ENCODE peak calls at places on chromosomes 2 and 18, in four cellular contexts. W is heart right ventricle; L is lung; O is CD4-positive, CD25-positive, alpha-beta regulatory T cell. R is an unnamed sample.

GRCh38 chr2:121036226-121036692 is 248.7 kb downstream of the TFCP2L1 start:
- ATAC-seq in W (no peak), L (peak), O (no peak), R (no peak)

GRCh38 chr2:101793277-101793969 is 95.9 kb downstream of the MAP4K4 start:
- ATAC-seq in L (no peak), W (peak), O (no peak), R (no peak)

GRCh38 chr2:168470188-168470879 is 14.3 kb downstream of the CERS6 start:
- ATAC-seq in W (no peak), O (no peak), L (no peak), R (no peak)

GRCh38 chr18:69957071-69957620 is 9.5 kb upstream of the CD226 start:
- ATAC-seq in W (no peak), O (no peak), L (no peak), R (no peak)

GRCh38 chr2:100563407-100564247 is 834 bp downstream of the PDCL3 start:
- ATAC-seq in O (no peak), W (peak), L (peak), R (no peak)

GRCh38 chr2:236400594-236401360 is 136.6 kb upstream of the ASB18 start:
- ATAC-seq in L (no peak), O (no peak), W (no peak), R (no peak)

GRCh38 chr2:98560256-98560771 is 48.0 kb downstream of the COA5 start:
- ATAC-seq in W (peak), O (no peak), L (no peak), R (peak)

GRCh38 chr2:38345323-38346038 is 31.6 kb downstream of the ATL2 start:
- ATAC-seq in L (no peak), O (no peak), W (no peak), R (no peak)

GRCh38 chr18:70496749-70497294 is 208.0 kb downstream of the SOCS6 start:
- ATAC-seq in W (no peak), L (no peak), O (no peak), R (no peak)

GRCh38 chr2:19607931-19608762 is 249.7 kb upstream of the OSR1 start:
- ATAC-seq in L (peak), O (no peak), W (no peak), R (peak)

GRCh38 chr18:76273036-76273545 is 222.0 kb downstream of the ZNF516 start:
- ATAC-seq in L (no peak), W (no peak), O (no peak), R (no peak)

GRCh38 chr2:169838743-169839489 is 11.7 kb downstream of the UBR3 start:
- ATAC-seq in W (peak), O (no peak), L (no peak), R (no peak)

GRCh38 chr18:5962362-5962761 is 67.0 kb upstream of the TMEM200C start:
- ATAC-seq in O (no peak), W (peak), L (no peak), R (no peak)

GRCh38 chr2:101781326-101781725 is 83.8 kb downstream of the MAP4K4 start:
- ATAC-seq in L (no peak), O (no peak), W (no peak), R (no peak)

GRCh38 chr2:216112926-216113325 is 3.8 kb downstream of the XRCC5 start:
- ATAC-seq in O (no peak), W (no peak), L (no peak), R (no peak)

GRCh38 chr2:179580378-179581146 is 280.9 kb downstream of the ZNF385B start:
- ATAC-seq in O (no peak), L (no peak), W (peak), R (no peak)

GRCh38 chr2:54404270-54404669 is 51.9 kb upstream of the SPTBN1 start:
- ATAC-seq in W (no peak), L (peak), O (no peak), R (peak)

GRCh38 chr18:69250305-69251151 is 150.2 kb upstream of the DOK6 start:
- ATAC-seq in L (peak), W (peak), O (no peak), R (no peak)

GRCh38 chr18:59547691-59548182 is 149.5 kb downstream of the CCBE1 start:
- ATAC-seq in O (no peak), L (no peak), W (peak), R (no peak)

GRCh38 chr2:135055182-135055786 is 3.2 kb downstream of the RAB3GAP1 start:
- ATAC-seq in O (no peak), W (no peak), L (no peak), R (no peak)

GRCh38 chr18:8834837-8835236 is 129.5 kb downstream of the MTCL1 start:
- ATAC-seq in O (no peak), W (no peak), L (no peak), R (no peak)

GRCh38 chr2:204108301-204108700 is 171.7 kb downstream of the ICOS start:
- ATAC-seq in O (peak), W (peak), L (no peak), R (peak)

GRCh38 chr2:152421521-152422367 is 86.8 kb downstream of the FMNL2 start:
- ATAC-seq in W (peak), O (no peak), L (peak), R (peak)

GRCh38 chr18:23340661-23341060 is 112.4 kb upstream of the RIOK3 start:
- ATAC-seq in W (peak), O (no peak), L (no peak), R (no peak)

GRCh38 chr2:85011747-85012146 is 40.8 kb downstream of the KCMF1 start:
- ATAC-seq in L (no peak), W (no peak), O (no peak), R (no peak)

GRCh38 chr2:113116100-113116958 is 11.1 kb upstream of the IL1RN start:
- ATAC-seq in O (no peak), L (no peak), W (no peak), R (no peak)

GRCh38 chr2:158723921-158724802 is 71.0 kb upstream of the DAPL1 start:
- ATAC-seq in L (peak), W (no peak), O (no peak), R (no peak)

GRCh38 chr2:191183081-191183480 is 32.3 kb upstream of the STAT4 start:
- ATAC-seq in L (no peak), W (no peak), O (no peak), R (no peak)

GRCh38 chr2:120654383-120655134 is 81.1 kb upstream of the GLI2 start:
- ATAC-seq in O (no peak), W (peak), L (no peak), R (no peak)

GRCh38 chr2:174697267-174697666 is 67.0 kb downstream of the CHRNA1 start:
- ATAC-seq in L (peak), O (peak), W (peak), R (peak)

GRCh38 chr2:174752403-174753037 is 11.8 kb downstream of the CHRNA1 start:
- ATAC-seq in L (no peak), W (no peak), O (peak), R (no peak)

GRCh38 chr2:105953942-105954341 is 209.2 kb downstream of the NCK2 start:
- ATAC-seq in O (no peak), L (no peak), W (no peak), R (no peak)

GRCh38 chr2:223267160-223267951 is 215.4 kb downstream of the KCNE4 start:
- ATAC-seq in L (no peak), O (no peak), W (no peak), R (no peak)

GRCh38 chr2:98800330-98801064 is 69.6 kb upstream of the MGAT4A start:
- ATAC-seq in O (no peak), W (no peak), L (peak), R (no peak)

GRCh38 chr18:12580630-12581342 is 77.1 kb downstream of the SPIRE1 start:
- ATAC-seq in W (no peak), O (no peak), L (peak), R (no peak)

DNA sequence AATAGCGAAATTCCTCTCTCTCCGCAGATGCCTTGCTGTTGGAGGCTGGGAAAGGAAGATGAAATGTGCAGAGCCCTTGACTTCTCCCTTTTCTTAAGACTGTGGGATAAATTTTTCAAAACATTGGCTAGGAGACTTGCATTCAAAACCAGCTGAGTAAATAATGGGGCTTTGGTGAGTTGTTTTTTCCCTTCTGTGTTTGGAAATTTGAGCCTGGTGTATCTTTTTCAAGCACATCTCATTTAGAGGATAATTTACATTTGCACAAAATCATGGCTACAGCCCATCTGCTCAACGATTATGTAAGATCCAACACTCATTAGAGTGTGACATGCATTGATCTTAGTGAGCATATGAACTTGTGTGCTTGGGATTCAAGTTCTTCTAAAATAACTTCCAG is 112.1 kb upstream of the ATP8B1 start:
- ATAC-seq in O (no peak), W (no peak), L (no peak), R (no peak)
- H3K27ac ChIP-seq in O (no peak), W (no peak), L (no peak), R (no peak)

GRCh38 chr2:118222643-118223486 is 134.6 kb downstream of the INSIG2 start:
- ATAC-seq in W (no peak), O (no peak), L (no peak), R (no peak)
- H3K4me3 ChIP-seq in W (no peak), O (peak), L (no peak), R (no peak)

DNA sequence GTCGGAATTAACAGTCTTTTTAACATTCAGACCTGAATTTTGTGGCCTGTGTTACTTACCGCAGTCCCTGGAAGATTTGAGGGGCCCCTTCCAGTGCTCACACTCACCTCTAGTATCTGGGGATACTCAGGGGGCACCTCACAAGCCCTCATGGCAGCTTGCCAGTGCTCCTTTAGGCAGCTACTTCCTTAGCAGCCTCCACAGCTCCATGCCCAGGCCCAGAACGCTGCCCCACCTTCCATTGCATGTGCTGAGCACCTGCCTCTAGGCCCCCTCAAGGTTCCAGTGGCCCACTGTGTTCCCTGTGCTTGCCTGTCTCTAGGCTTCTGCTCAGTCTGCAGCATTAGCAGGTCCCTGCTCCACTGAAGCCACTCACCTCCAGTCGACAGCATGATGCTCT is 30.0 kb upstream of the PLA2R1 start:
- ATAC-seq in O (no peak), L (no peak), W (no peak), R (no peak)
- H3K27ac ChIP-seq in O (no peak), L (no peak), W (no peak), R (no peak)

DNA sequence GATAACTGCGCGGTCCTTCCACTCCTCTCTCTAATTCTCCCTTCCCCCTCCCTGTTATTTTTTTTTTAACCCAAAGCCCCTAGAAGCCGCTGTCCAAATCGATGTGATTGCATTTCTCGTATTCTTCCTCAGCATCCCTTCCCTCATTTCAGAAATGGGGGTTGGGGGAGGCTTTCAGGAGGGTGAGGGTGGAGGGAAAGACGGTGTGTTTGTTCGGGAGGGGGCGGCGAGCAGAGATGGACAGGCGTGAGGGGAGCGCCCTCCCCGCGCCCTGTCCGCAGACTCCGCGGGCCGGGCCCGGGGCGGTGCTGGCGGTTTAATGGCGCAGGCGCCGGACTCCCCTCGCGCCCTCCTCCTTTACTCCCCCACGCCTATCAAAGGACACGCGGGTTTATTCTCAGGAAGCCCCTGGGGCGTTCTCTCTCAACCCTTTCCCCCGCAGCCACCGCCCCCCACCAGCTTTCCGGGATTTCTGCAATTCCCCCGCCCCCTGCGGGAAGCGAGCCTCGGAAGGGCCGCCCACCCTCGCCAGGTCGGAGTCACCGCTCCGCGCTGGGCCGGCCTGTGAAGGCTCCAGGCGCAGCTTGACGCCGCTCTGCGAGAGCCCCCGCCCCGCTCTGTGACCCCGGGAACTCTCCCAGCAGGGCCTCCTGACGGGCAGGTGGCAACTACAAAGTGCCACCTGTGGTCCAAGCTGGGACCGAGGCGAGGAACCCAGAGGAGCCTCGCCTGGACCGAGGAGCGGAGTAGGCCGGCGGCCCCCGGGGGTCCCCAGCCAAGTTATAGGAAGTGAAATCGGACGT is 981 bp downstream of the ST8SIA3 start:
- ATAC-seq in W (peak), L (no peak), O (no peak), R (no peak)
- H3K4me3 ChIP-seq in W (no peak), L (no peak), O (no peak), R (no peak)

DNA sequence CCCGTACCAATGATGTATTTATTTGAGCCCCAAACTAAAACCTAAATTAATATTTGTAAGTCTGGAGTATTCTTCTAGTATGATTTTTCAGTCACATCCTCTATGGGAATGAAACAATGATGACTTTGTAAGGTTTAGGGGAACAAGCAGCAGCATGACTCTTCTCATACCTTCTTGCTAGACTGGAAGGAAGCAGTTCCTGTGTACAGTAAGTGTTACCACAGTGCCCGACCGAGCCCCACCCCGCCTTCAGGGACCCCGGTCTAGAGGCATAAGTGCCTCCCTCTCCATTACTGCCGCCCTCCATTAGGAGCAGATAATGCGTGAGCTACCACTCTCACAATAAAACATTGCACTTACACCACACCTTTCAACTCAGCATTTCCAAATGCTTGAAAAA is 599.3 kb downstream of the ARHGAP15 start:
- ATAC-seq in O (no peak), L (no peak), W (no peak), R (no peak)
- H3K27ac ChIP-seq in O (no peak), L (no peak), W (no peak), R (no peak)

GRCh38 chr2:46267616-46268015 is 29.6 kb upstream of the EPAS1 start:
- ATAC-seq in L (no peak), O (no peak), W (peak), R (no peak)
- H3K4me3 ChIP-seq in L (no peak), O (no peak), W (no peak), R (no peak)

GRCh38 chr2:182208421-182208820 is 218.4 kb downstream of the PDE1A start:
- ATAC-seq in W (no peak), L (no peak), O (no peak), R (no peak)
- H3K27ac ChIP-seq in W (no peak), L (no peak), O (no peak), R (no peak)

GRCh38 chr2:44952806-44953685 is 11.5 kb downstream of the SIX3 start:
- ATAC-seq in W (no peak), O (no peak), L (no peak), R (no peak)
- H3K4me3 ChIP-seq in W (peak), O (no peak), L (no peak), R (peak)